ENCODE peak calls at places on chromosomes 1 and 21, in four cellular contexts. H is left ventricle myocardium inferior; M is CD4-positive, alpha-beta memory T cell; T is RWPE2. Z is an unnamed sample.

GRCh38 chr1:77281491-77282186 is at the start of gene AK5:
- DNase-seq in M (peak; percentile 36), H (peak; percentile 26), T (no peak), Z (no peak)

GRCh38 chr1:17875882-17876280 is 120.7 kb downstream of the ACTL8 start:
- DNase-seq in H (peak; percentile 42), M (no peak), T (peak; percentile 16), Z (no peak)

GRCh38 chr21:33237446-33237845 is 7.7 kb downstream of the IFNAR2 start:
- DNase-seq in H (no peak), T (no peak), M (no peak), Z (no peak)

GRCh38 chr1:164155337-164155850 is 403.6 kb upstream of the PBX1 start:
- DNase-seq in H (no peak), T (no peak), M (no peak), Z (no peak)

GRCh38 chr1:1630191-1630964 is 1.6 kb upstream of the MMP23B start:
- DNase-seq in M (peak; percentile 97), T (peak; percentile 66), H (peak; percentile 69), Z (peak; percentile 93)

GRCh38 chr1:94951509-94952208 is 24.7 kb upstream of the CNN3 start:
- DNase-seq in H (no peak), T (no peak), M (no peak), Z (no peak)

GRCh38 chr1:109823543-109824348 is 60.0 kb upstream of the EPS8L3 start:
- DNase-seq in M (no peak), H (peak; percentile 49), T (no peak), Z (peak; percentile 91)

GRCh38 chr1:52032124-52032784 is 1.4 kb downstream of the KTI12 start:
- DNase-seq in T (no peak), H (no peak), M (no peak), Z (no peak)

GRCh38 chr1:205267306-205267902 is 39.7 kb downstream of the TMCC2 start:
- DNase-seq in M (no peak), T (no peak), H (no peak), Z (no peak)

GRCh38 chr1:32761253-32761877 is 55.8 kb downstream of the YARS1 start:
- DNase-seq in M (no peak), T (peak; percentile 87), H (no peak), Z (no peak)

GRCh38 chr1:6454856-6455751 is 10.9 kb downstream of the TNFRSF25 start:
- DNase-seq in M (peak; percentile 56), T (no peak), H (no peak), Z (no peak)

GRCh38 chr1:228825840-228826484 is 90.7 kb downstream of the RHOU start:
- DNase-seq in H (no peak), T (no peak), M (no peak), Z (no peak)
- H3K27ac ChIP-seq in H (no peak overlapping the region), T (no peak overlapping the region), M (no peak overlapping the region), Z (no peak overlapping the region)

DNA sequence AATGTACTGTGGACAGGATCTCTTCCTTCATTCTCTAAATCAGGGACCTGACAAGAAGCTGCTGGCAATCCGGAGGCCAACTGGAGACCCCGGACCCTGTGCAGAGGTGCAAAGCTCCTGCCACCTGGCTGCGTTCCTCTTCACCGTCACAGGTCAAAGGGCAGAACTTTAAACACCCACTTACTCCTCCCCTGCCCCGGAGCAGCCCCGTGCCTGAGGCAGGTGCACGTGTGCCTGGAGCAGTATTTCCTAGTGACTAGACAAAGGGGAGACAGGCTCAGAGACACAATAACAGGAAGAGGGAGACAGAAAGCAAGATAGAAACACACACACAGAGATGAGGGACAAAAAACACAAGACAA is 6.6 kb upstream of the PIGC start:
- DNase-seq in M (no peak), T (no peak), H (no peak), Z (no peak)
- H3K27ac ChIP-seq in M (no peak overlapping the region), T (no peak overlapping the region), H (peak overlapping the region; percentile 37), Z (no peak overlapping the region)

DNA sequence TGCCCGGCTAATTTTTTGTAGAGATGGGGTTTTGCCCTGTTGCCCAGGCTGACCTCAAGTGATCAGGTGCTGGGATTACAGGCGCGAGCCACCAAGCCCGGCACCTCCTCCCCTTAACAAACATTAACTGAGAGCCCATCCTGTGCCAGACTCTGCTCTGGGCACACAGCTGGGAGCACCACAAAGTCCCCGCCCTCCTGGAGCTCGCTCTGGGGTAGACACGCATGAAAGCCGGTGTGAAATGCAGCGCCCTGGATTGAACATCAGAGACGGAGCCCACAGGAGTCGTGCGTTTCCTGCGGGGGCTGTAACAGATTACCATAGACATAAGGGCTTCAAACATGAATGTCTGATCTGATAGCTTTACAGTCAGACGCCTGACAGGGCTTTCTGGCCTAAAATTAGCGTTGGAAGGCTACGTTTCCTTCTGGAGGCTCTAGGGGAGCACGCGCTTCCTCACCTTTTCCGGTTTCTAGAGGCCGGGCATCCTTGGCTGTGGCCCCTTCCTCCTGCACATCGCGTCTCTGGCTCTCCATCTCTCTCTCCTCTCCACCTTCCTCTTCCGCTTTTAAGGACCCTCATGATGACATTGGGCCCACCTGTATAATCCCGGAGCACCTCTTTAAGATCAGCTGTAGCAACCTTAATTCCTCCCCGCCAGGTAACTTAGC is 14.4 kb downstream of the SLC27A3 start:
- DNase-seq in M (no peak), T (no peak), H (no peak), Z (no peak)
- H3K27ac ChIP-seq in M (no peak overlapping the region), T (no peak overlapping the region), H (peak overlapping the region; percentile 93), Z (peak overlapping the region; percentile 90)

DNA sequence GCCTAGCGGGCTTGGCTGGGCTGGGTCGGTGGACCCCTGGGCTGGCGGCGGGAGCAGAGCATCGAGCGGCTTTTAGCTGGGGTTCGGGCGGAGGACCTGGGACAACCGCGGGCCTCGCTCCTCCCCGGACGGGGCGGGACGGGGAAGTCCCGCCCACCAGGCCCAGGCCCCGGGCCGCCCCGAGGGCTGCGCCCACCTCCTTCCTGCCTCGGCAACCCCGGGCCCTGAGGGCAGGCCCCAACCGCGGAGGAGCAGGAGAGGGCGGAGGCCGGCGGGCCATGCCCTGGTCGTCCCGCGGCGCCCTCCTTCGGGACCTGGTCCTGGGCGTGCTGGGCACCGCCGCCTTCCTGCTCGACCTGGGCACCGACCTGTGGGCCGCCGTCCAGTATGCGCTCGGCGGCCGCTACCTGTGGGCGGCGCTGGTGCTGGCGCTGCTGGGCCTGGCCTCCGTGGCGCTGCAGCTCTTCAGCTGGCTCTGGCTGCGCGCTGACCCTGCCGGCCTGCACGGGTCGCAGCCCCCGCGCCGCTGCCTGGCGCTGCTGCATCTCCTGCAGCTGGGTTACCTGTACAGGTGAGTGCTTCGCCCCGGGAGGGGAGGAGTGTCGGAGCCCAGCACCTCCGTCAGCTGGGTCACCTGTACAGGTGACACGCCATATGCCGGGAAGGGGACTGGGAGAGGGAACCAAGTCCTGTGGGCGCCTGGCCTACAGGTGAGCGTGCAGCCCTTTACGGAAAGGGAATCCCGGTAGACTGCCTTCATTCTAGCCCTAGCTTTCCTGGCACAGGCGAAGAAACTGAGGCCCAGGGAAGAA is at the start of gene XKR8:
- DNase-seq in H (peak; percentile 83), M (peak; percentile 84), T (peak; percentile 78), Z (no peak)
- H3K27ac ChIP-seq in H (peak within 1 kb of the TSS; percentile 91), M (peak within 1 kb of the TSS; percentile 83), T (peak within 1 kb of the TSS; percentile 61), Z (peak within 1 kb of the TSS; percentile 93)

GRCh38 chr1:155131846-155132245 is 3.8 kb upstream of the SLC50A1 start:
- DNase-seq in M (no peak), H (no peak), T (no peak), Z (no peak)
- H3K27ac ChIP-seq in M (no peak overlapping the region), H (peak overlapping the region; percentile 95), T (peak overlapping the region; percentile 91), Z (peak overlapping the region; percentile 85)

GRCh38 chr1:13587256-13588030 is 3.8 kb downstream of the PDPN start:
- DNase-seq in H (no peak), M (no peak), T (no peak), Z (no peak)

GRCh38 chr1:13584876-13585598 is 1.4 kb downstream of the PDPN start:
- DNase-seq in H (no peak), T (no peak), M (no peak), Z (no peak)

GRCh38 chr1:13583964-13584791 is 546 bp downstream of the PDPN start:
- DNase-seq in H (peak; percentile 42), M (no peak), T (peak; percentile 75), Z (no peak)

GRCh38 chr1:13585996-13586395 is 2.4 kb downstream of the PDPN start:
- DNase-seq in H (no peak), T (no peak), M (no peak), Z (no peak)

DNA sequence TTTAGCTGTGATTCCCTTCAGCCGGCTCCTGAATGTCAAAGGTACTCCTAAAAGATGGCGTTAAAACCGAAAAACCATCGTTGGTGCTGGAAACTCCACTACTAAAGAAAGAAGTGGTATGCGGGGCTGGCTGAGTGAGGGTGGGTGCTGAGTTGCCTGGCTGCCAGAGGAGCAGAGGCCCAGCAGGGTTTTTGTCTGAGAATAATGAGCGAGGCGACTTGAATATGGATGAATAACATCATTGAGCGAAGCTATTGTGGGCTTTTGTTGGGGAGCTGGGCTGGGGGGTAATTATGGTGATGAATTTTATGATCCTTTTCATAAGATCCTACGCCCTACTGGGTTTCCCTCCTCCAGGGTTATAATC is 1.9 kb downstream of the PDPN start:
- DNase-seq in M (no peak), T (no peak), H (no peak), Z (no peak)
- H3K27ac ChIP-seq in M (no peak overlapping the region), T (peak overlapping the region; percentile 95), H (peak overlapping the region; percentile 22), Z (peak overlapping the region; percentile 40)

DNA sequence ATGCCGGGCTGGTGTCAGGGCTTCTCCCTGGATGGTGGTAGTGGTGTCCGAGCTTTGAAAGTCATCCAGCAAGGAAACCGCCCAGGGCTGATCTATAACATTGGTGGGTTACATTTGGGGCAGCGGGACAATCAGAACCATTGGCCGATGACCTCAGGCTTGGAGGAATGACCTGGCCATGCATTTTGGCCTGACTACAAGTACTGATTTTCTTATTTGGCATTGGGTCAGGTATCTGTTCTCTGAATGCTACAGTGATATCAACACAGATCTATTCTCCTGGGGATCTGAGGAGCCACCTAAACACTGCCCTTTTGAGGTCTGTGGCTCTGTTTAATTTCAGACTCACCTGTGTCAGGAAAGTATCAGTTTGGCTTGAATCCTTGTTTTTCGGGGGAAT is 128.7 kb downstream of the VPS13D start:
- DNase-seq in M (no peak), T (no peak), H (no peak), Z (no peak)
- H3K27ac ChIP-seq in M (no peak overlapping the region), T (no peak overlapping the region), H (no peak overlapping the region), Z (no peak overlapping the region)

GRCh38 chr1:71422221-71422620 is 341.4 kb upstream of the ZRANB2 start:
- DNase-seq in H (no peak), T (no peak), M (no peak), Z (no peak)
- H3K27ac ChIP-seq in H (no peak overlapping the region), T (no peak overlapping the region), M (no peak overlapping the region), Z (no peak overlapping the region)

DNA sequence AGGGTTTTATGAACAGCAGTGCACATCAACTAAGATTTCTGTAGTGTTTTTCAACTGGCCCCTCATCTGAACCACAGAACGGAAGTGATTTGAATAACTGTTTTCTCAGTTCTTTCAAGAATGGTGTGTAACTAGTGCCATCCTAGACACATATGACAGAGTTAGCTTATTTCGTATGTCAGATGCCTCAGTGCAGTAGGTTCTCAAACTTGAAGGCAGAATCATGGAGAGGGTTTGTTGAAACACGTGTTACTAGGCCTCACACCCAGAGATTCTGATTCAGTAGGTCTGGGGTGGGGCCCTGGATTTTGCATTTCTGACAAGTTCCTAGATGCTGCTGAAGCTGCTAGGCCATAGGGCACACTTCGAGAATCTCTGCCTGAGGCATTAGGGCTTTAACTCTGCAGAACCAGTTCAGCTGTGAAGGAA is 49.0 kb downstream of the SCCPDH start:
- DNase-seq in M (no peak), H (no peak), T (no peak), Z (no peak)
- H3K27ac ChIP-seq in M (no peak overlapping the region), H (no peak overlapping the region), T (no peak overlapping the region), Z (no peak overlapping the region)

Z was measured in esophagus muscularis mucosa.